ENCODE peak calls at places on chromosomes 3 and 15, in six cellular contexts. V is aorta; J is foreskin fibroblast; M is CD4-positive, CD25-positive, alpha-beta regulatory T cell; O is tibial artery; G is neural progenitor cell. R is an unnamed sample.

GRCh38 chr15:96184297-96184696 is 146.2 kb upstream of the NR2F2 start:
- DNase-seq in V (no peak), J (no peak), M (no peak), O (no peak), G (no peak), R (no peak)

GRCh38 chr3:194277547-194278091 is 73.5 kb downstream of the CPN2 start:
- DNase-seq in V (peak; percentile 85), J (peak; percentile 50), M (no peak), O (peak; percentile 87), G (no peak), R (peak; percentile 71)

GRCh38 chr3:45665101-45665572 is 24.1 kb upstream of the SACM1L start:
- DNase-seq in V (no peak), J (peak; percentile 56), M (peak; percentile 74), O (no peak), G (peak; percentile 60), R (no peak)

GRCh38 chr3:195251336-195252065 is 19.5 kb downstream of the XXYLT1 start:
- DNase-seq in V (peak; percentile 58), J (no peak), M (no peak), O (peak; percentile 57), G (no peak), R (no peak)

GRCh38 chr15:99677540-99678134 is 55.6 kb downstream of the LYSMD4 start:
- DNase-seq in V (no peak), J (no peak), M (no peak), O (no peak), G (no peak), R (no peak)

GRCh38 chr3:62134061-62134496 is 239.3 kb downstream of the FEZF2 start:
- DNase-seq in V (no peak), J (peak; percentile 73), M (no peak), O (no peak), G (no peak), R (no peak)

GRCh38 chr15:63506537-63507035 is 2.2 kb downstream of the USP3 start:
- DNase-seq in V (no peak), J (peak; percentile 60), M (peak; percentile 72), O (no peak), G (no peak), R (no peak)

GRCh38 chr3:193556841-193557240 is 2.1 kb upstream of the ATP13A4 start:
- DNase-seq in V (no peak), J (no peak), M (no peak), O (no peak), G (no peak), R (no peak)

GRCh38 chr3:188298585-188298984 is 144.6 kb downstream of the LPP start:
- DNase-seq in V (no peak), J (peak; percentile 33), M (peak; percentile 43), O (no peak), G (peak; percentile 74), R (no peak)

GRCh38 chr3:55894605-55895004 is 407.5 kb upstream of the WNT5A start:
- DNase-seq in V (no peak), J (no peak), M (no peak), O (no peak), G (no peak), R (no peak)

GRCh38 chr3:186519021-186519658 is 25.0 kb downstream of the CRYGS start:
- DNase-seq in V (no peak), J (no peak), M (peak; percentile 85), O (no peak), G (no peak), R (no peak)

GRCh38 chr15:48671381-48672022 is 26.0 kb upstream of the FBN1 start:
- DNase-seq in V (peak; percentile 77), J (peak; percentile 90), M (no peak), O (peak; percentile 70), G (no peak), R (peak; percentile 38)

GRCh38 chr3:195512798-195513345 is 30.3 kb downstream of the PPP1R2 start:
- DNase-seq in V (no peak), J (no peak), M (no peak), O (no peak), G (no peak), R (no peak)

GRCh38 chr3:55489804-55490132 is 2.7 kb upstream of the WNT5A start:
- DNase-seq in V (no peak), J (no peak), M (no peak), O (no peak), G (peak; percentile 73), R (no peak)

GRCh38 chr3:152413244-152413643 is 144.5 kb downstream of the MBNL1 start:
- DNase-seq in V (no peak), J (no peak), M (no peak), O (no peak), G (no peak), R (no peak)

GRCh38 chr3:43497905-43498365 is 123.9 kb downstream of the ANO10 start:
- DNase-seq in V (no peak), J (peak; percentile 59), M (no peak), O (no peak), G (no peak), R (no peak)

GRCh38 chr15:62848631-62849050 is 193.9 kb upstream of the TPM1 start:
- DNase-seq in V (no peak), J (peak; percentile 60), M (no peak), O (no peak), G (no peak), R (no peak)

GRCh38 chr3:197555281-197556261 is at the start of gene BDH1:
- DNase-seq in V (peak; percentile 80), J (peak; percentile 66), M (peak; percentile 75), O (no peak), G (peak; percentile 79), R (no peak)

GRCh38 chr3:197256836-197257444 is 41.5 kb downstream of the DLG1 start:
- DNase-seq in V (no peak), J (peak; percentile 64), M (peak; percentile 74), O (no peak), G (peak; percentile 52), R (peak; percentile 61)

DNA sequence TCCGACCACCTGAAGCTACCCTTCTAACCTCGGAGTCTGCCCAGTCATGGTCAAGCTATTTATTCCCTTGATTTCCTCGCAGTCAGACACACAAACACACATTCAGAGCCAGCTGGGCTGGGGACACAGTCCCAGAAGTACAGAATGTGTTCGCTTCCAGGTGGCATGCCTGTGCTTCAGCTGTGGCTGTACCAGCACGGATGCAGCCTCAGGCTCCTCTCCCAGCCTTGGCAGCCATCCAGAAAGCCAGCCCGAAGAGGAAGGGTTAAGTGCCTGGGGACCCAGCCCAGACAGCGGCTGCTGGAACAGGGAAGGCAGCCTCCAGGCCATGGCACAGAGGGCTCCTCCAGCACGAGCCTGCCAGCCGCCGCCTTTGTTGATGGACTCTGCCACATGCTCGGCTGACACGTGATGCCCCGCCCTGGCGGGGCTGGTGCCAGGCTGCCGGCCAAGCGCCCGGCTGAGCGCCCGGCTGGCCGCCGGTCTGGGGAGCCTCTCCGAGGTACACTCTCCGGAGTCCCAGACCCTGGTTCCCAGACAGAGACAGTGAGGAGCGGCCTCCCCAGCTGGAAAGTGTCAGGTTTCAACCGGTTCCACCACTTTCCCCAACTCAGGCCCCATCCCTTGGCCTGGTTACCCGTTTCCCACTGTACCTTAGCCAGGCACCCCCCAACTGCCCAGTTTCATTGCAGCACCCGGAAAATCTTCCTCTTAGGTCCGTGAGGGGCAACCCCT is 5.4 kb downstream of the BMF start:
- DNase-seq in V (peak; percentile 93), J (peak; percentile 87), M (no peak), O (peak; percentile 95), G (peak; percentile 75), R (no peak)
- H3K4me3 ChIP-seq in V (no peak overlapping the region), J (peak overlapping the region; percentile 23), M (no peak overlapping the region), O (peak overlapping the region; percentile 2), G (peak overlapping the region; percentile 18), R (no peak overlapping the region)

DNA sequence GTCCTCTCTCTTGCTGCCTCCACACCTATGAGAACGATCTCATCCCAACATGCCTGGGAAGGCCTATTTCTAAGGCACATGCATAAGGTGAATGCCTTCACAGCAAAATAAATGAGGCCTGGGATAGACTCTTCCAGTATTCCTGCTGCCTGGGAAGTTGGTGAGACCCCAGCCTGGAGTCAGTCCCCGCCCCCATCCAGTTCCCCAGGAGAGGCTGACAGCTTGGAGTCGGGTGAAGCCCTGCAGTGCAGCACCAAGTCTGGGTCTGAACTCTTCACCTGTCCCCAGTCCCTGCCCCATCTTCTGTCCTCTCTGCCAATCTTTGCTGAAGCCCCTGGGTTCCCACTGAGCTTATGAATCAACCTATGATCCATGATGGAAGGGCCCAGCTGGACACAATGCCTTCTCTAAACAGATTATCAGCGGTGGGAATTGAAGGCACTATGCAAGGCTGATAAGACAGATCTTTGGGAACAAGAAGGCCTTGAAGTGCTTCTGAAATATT is 10.3 kb upstream of the APBA2 start:
- DNase-seq in V (peak; percentile 28), J (no peak), M (no peak), O (no peak), G (peak; percentile 56), R (no peak)
- H3K4me3 ChIP-seq in V (no peak overlapping the region), J (no peak overlapping the region), M (no peak overlapping the region), O (no peak overlapping the region), G (peak overlapping the region; percentile 13), R (no peak overlapping the region)

GRCh38 chr3:159775372-159775961 is 213.2 kb upstream of the IL12A start:
- DNase-seq in V (peak; percentile 90), J (peak; percentile 79), M (no peak), O (peak; percentile 88), G (peak; percentile 77), R (no peak)
- H3K4me3 ChIP-seq in V (no peak overlapping the region), J (no peak overlapping the region), M (no peak overlapping the region), O (peak overlapping the region; percentile 32), G (peak overlapping the region; percentile 6), R (no peak overlapping the region)

GRCh38 chr15:41777421-41777973 is 3.2 kb downstream of the MAPKBP1 start:
- DNase-seq in V (no peak), J (peak; percentile 65), M (no peak), O (no peak), G (no peak), R (no peak)
- H3K4me3 ChIP-seq in V (no peak overlapping the region), J (peak overlapping the region; percentile 98), M (no peak overlapping the region), O (no peak overlapping the region), G (no peak overlapping the region), R (no peak overlapping the region)

GRCh38 chr3:112633757-112634156 is 7.2 kb downstream of the CCDC80 start:
- DNase-seq in V (no peak), J (peak; percentile 51), M (no peak), O (no peak), G (no peak), R (no peak)

GRCh38 chr3:112635674-112636073 is 5.3 kb downstream of the CCDC80 start:
- DNase-seq in V (no peak), J (peak; percentile 88), M (no peak), O (no peak), G (no peak), R (peak; percentile 70)

GRCh38 chr3:112632596-112632995 is 8.3 kb downstream of the CCDC80 start:
- DNase-seq in V (no peak), J (no peak), M (no peak), O (no peak), G (no peak), R (no peak)

GRCh38 chr3:112633191-112633590 is 7.8 kb downstream of the CCDC80 start:
- DNase-seq in V (no peak), J (peak; percentile 52), M (no peak), O (no peak), G (peak; percentile 55), R (no peak)

DNA sequence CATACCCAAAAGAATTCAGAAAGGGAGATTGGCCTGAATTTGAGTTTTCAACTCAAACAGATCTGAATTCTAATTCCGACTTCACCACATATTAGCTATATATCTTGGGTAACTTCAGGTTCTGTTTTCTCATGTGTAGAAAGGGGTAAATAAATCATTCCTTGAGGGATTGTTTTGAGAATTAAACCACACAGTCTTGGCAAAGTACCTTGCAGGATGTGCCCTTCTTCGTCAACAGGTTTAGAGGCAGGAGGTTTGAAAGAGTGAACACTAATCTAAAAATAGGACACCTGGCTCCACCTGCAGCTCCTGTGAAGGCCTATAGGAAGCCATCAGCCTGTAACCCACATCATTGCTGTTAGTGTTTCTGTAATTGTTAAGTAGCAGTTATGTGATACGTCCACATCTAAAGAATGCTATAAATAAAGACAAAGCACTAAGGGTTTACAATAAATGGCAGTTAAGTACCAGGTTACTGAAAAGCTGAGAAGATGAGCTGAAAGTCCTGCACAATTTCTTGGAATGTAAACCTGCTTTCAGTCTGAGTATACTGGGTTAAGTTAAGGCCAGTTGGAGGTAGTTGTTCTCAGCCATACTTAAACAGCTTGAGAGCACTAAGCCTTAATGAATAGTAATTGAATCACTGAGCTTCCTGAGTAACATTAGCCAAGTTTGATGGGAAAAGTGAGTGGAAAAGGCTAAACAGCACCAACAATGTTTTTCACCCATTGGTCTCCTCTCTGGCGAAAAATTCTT is 6.0 kb downstream of the CCDC80 start:
- DNase-seq in V (no peak), J (no peak), M (peak; percentile 14), O (no peak), G (peak; percentile 64), R (no peak)
- H3K4me3 ChIP-seq in V (no peak overlapping the region), J (peak overlapping the region; percentile 66), M (no peak overlapping the region), O (no peak overlapping the region), G (no peak overlapping the region), R (peak overlapping the region; percentile 66)